ENCODE peak calls at places on chromosomes 1 and 21, in five cellular contexts. P, W, I, S and Q are unnamed samples.

GRCh38 chr1:214377886-214378285 is 96.9 kb downstream of the SMYD2 start:
- DNase-seq in P (no peak), S (no peak), W (peak; percentile 31), I (no peak), Q (no peak)

GRCh38 chr1:248872752-248873408 is 14.0 kb upstream of the ZNF692 start:
- DNase-seq in P (peak; percentile 68), S (peak; percentile 63), W (peak; percentile 60), I (peak; percentile 21), Q (peak; percentile 58)

GRCh38 chr1:220991959-220992704 is 112.9 kb downstream of the HLX start:
- DNase-seq in I (no peak), P (no peak), W (no peak), S (no peak), Q (no peak)

GRCh38 chr21:35862969-35863368 is 197.4 kb downstream of the SETD4 start:
- DNase-seq in P (no peak), W (no peak), S (no peak), I (no peak), Q (no peak)

GRCh38 chr1:194813109-194813508 is 1626.7 kb upstream of the B3GALT2 start:
- DNase-seq in P (no peak), S (peak; percentile 44), W (no peak), I (no peak), Q (no peak)

GRCh38 chr1:37186246-37186756 is 152.0 kb upstream of the GRIK3 start:
- DNase-seq in P (no peak), S (peak; percentile 7), W (no peak), I (no peak), Q (no peak)

GRCh38 chr1:64663654-64664053 is 81.2 kb upstream of the RAVER2 start:
- DNase-seq in P (peak; percentile 15), I (no peak), S (no peak), W (no peak), Q (no peak)

GRCh38 chr1:117753652-117754051 is 147.8 kb downstream of the TENT5C start:
- DNase-seq in I (no peak), S (peak; percentile 65), W (no peak), P (no peak), Q (no peak)

GRCh38 chr1:184748767-184749166 is 5.9 kb downstream of the EDEM3 start:
- DNase-seq in P (no peak), W (no peak), I (no peak), S (no peak), Q (no peak)

GRCh38 chr1:205961405-205961804 is 18.1 kb upstream of the SLC26A9 start:
- DNase-seq in W (peak; percentile 47), I (no peak), P (no peak), S (no peak), Q (no peak)

GRCh38 chr1:22777658-22778057 is 67.0 kb downstream of the EPHB2 start:
- DNase-seq in S (no peak), W (no peak), I (no peak), P (no peak), Q (no peak)

GRCh38 chr1:48753293-48753692 is 23.4 kb downstream of the BEND5 start:
- DNase-seq in P (no peak), W (no peak), S (no peak), I (no peak), Q (no peak)

GRCh38 chr1:230243583-230244377 is 176.7 kb downstream of the GALNT2 start:
- DNase-seq in P (no peak), W (no peak), I (no peak), S (peak; percentile 56), Q (no peak)

GRCh38 chr1:94686882-94687281 is 133.3 kb upstream of the SLC44A3 start:
- DNase-seq in S (no peak), P (no peak), I (no peak), W (no peak), Q (peak; percentile 77)

GRCh38 chr1:25549273-25550154 is 6.1 kb downstream of the LDLRAP1 start:
- DNase-seq in W (peak; percentile 65), P (no peak), I (peak; percentile 69), S (peak; percentile 79), Q (no peak)

GRCh38 chr1:17665950-17666720 is 89.0 kb upstream of the ACTL8 start:
- DNase-seq in I (no peak), W (no peak), S (peak; percentile 9), P (no peak), Q (peak; percentile 73)

GRCh38 chr1:149849246-149849946 is 50.0 kb upstream of the BOLA1 start:
- DNase-seq in P (no peak), I (no peak), W (no peak), S (no peak), Q (no peak)

GRCh38 chr1:107842241-107842640 is 122.7 kb downstream of the VAV3 start:
- DNase-seq in W (no peak), I (no peak), S (peak; percentile 44), P (no peak), Q (no peak)

GRCh38 chr1:233945573-233945972 is 41.1 kb downstream of the SLC35F3 start:
- DNase-seq in W (peak; percentile 75), S (peak; percentile 54), P (no peak), I (no peak), Q (no peak)

GRCh38 chr1:61491497-61491896 is 233.4 kb downstream of the TM2D1 start:
- DNase-seq in P (no peak), S (no peak), I (no peak), W (peak; percentile 72), Q (no peak)

GRCh38 chr1:201149400-201149799 is 4.9 kb downstream of the TMEM9 start:
- DNase-seq in I (no peak), S (peak; percentile 67), W (peak; percentile 11), P (no peak), Q (no peak)

GRCh38 chr21:25927195-25927880 is 192.6 kb downstream of the GABPA start:
- DNase-seq in P (no peak), S (no peak), W (no peak), I (no peak), Q (no peak)

GRCh38 chr1:217482356-217483102 is 148.4 kb downstream of the GPATCH2 start:
- DNase-seq in W (peak; percentile 19), S (peak; percentile 80), I (peak; percentile 19), P (no peak), Q (no peak)

GRCh38 chr1:25425098-25426085 is 4.8 kb upstream of the RHCE start:
- DNase-seq in W (no peak), I (no peak), S (peak; percentile 92), P (no peak), Q (peak; percentile 93)

GRCh38 chr1:171226757-171227370 is 21.4 kb upstream of the FMO1 start:
- DNase-seq in S (peak; percentile 70), I (no peak), W (peak; percentile 49), P (peak; percentile 43), Q (peak; percentile 52)

GRCh38 chr1:192263436-192263835 is 53.4 kb upstream of the RGS21 start:
- DNase-seq in W (peak; percentile 40), S (peak; percentile 25), P (no peak), I (no peak), Q (no peak)

GRCh38 chr21:41754481-41754891 is 12.4 kb downstream of the RIPK4 start:
- DNase-seq in P (no peak), W (no peak), S (no peak), I (no peak), Q (no peak)

GRCh38 chr1:1136547-1137230 is 20.8 kb upstream of the C1orf159 start:
- DNase-seq in I (no peak), W (no peak), P (no peak), S (no peak), Q (no peak)

GRCh38 chr1:2546515-2547209 is 9.5 kb upstream of the TNFRSF14 start:
- DNase-seq in P (peak; percentile 70), W (peak; percentile 61), I (peak; percentile 68), S (peak; percentile 72), Q (peak; percentile 89)

GRCh38 chr21:17796037-17796403 is 23.1 kb downstream of the C21orf91 start:
- DNase-seq in S (no peak), P (no peak), W (no peak), I (no peak), Q (no peak)

GRCh38 chr1:161176468-161177111 is 717 bp downstream of the B4GALT3 start:
- DNase-seq in I (no peak), P (no peak), S (no peak), W (no peak), Q (no peak)

GRCh38 chr1:36702963-36703362 is 220.2 kb upstream of the CSF3R start:
- DNase-seq in W (no peak), S (no peak), I (no peak), P (no peak), Q (peak; percentile 12)

GRCh38 chr1:152546704-152547103 is 19.9 kb downstream of the LCE3E start:
- DNase-seq in P (no peak), W (no peak), S (no peak), I (no peak), Q (no peak)

GRCh38 chr21:26177187-26177586 is 6.6 kb upstream of the APP start:
- DNase-seq in S (no peak), P (no peak), W (no peak), I (no peak), Q (no peak)

GRCh38 chr1:47659141-47659540 is 221.3 kb downstream of the FOXD2 start:
- DNase-seq in I (no peak), W (no peak), S (no peak), P (peak; percentile 40), Q (peak; percentile 11)

GRCh38 chr1:232551281-232551835 is 78.6 kb downstream of the SIPA1L2 start:
- DNase-seq in I (no peak), P (no peak), S (no peak), W (peak; percentile 95), Q (no peak)

GRCh38 chr21:35095859-35096291 is 46.8 kb upstream of the RUNX1 start:
- DNase-seq in W (no peak), I (no peak), P (no peak), S (no peak), Q (no peak)